ENCODE peak calls at places on chromosomes 3 and 15, in seven cellular contexts. One of them, this sample, is unnamed.

GRCh38 chr3:195714380-195715011 is 6.3 kb upstream of the MUC20 start:
- DNase-seq in endothelial cell of umbilical vein: no peak
- DNase-seq in heart left ventricle: no peak
- DNase-seq in adrenal gland: no peak
- DNase-seq in IMR-90: no peak
- DNase-seq in ovary: no peak
- DNase-seq in uterus: no peak
- DNase-seq in this sample: peak

GRCh38 chr15:24075420-24076089 is 388.4 kb upstream of the NDN start:
- DNase-seq in IMR-90: no peak
- DNase-seq in uterus: no peak
- DNase-seq in adrenal gland: no peak
- DNase-seq in heart left ventricle: no peak
- DNase-seq in endothelial cell of umbilical vein: no peak
- DNase-seq in ovary: no peak
- DNase-seq in this sample: no peak

GRCh38 chr3:139610886-139611285 is 66.9 kb downstream of the NMNAT3 start:
- DNase-seq in ovary: no peak
- DNase-seq in adrenal gland: no peak
- DNase-seq in heart left ventricle: no peak
- DNase-seq in uterus: no peak
- DNase-seq in endothelial cell of umbilical vein: no peak
- DNase-seq in IMR-90: no peak
- DNase-seq in this sample: no peak

GRCh38 chr15:78419331-78419730 is 18.7 kb upstream of the IREB2 start:
- DNase-seq in adrenal gland: no peak
- DNase-seq in endothelial cell of umbilical vein: no peak
- DNase-seq in heart left ventricle: no peak
- DNase-seq in ovary: no peak
- DNase-seq in uterus: no peak
- DNase-seq in IMR-90: no peak
- DNase-seq in this sample: no peak

GRCh38 chr3:10253731-10254130 is 5.5 kb downstream of the TATDN2 start:
- DNase-seq in heart left ventricle: no peak
- DNase-seq in endothelial cell of umbilical vein: no peak
- DNase-seq in adrenal gland: no peak
- DNase-seq in ovary: no peak
- DNase-seq in IMR-90: no peak
- DNase-seq in uterus: no peak
- DNase-seq in this sample: peak

GRCh38 chr3:163605915-163606314 is 1472.4 kb downstream of the SI start:
- DNase-seq in IMR-90: no peak
- DNase-seq in heart left ventricle: no peak
- DNase-seq in adrenal gland: no peak
- DNase-seq in ovary: no peak
- DNase-seq in endothelial cell of umbilical vein: no peak
- DNase-seq in uterus: no peak
- DNase-seq in this sample: no peak

GRCh38 chr15:92880796-92881569 is 19.1 kb upstream of the CHD2 start:
- DNase-seq in heart left ventricle: no peak
- DNase-seq in adrenal gland: no peak
- DNase-seq in IMR-90: no peak
- DNase-seq in ovary: no peak
- DNase-seq in uterus: no peak
- DNase-seq in endothelial cell of umbilical vein: no peak
- DNase-seq in this sample: no peak

GRCh38 chr15:92449476-92449875 is 55.8 kb downstream of the ST8SIA2 start:
- DNase-seq in heart left ventricle: no peak
- DNase-seq in endothelial cell of umbilical vein: no peak
- DNase-seq in adrenal gland: no peak
- DNase-seq in ovary: no peak
- DNase-seq in IMR-90: peak
- DNase-seq in uterus: no peak
- DNase-seq in this sample: no peak

GRCh38 chr3:51706788-51707731 is at the start of gene GRM2:
- DNase-seq in uterus: peak
- DNase-seq in heart left ventricle: peak
- DNase-seq in ovary: peak
- DNase-seq in endothelial cell of umbilical vein: peak
- DNase-seq in IMR-90: peak
- DNase-seq in adrenal gland: peak
- DNase-seq in this sample: peak

GRCh38 chr3:189756651-189757078 is 125.5 kb downstream of the TP63 start:
- DNase-seq in uterus: no peak
- DNase-seq in IMR-90: no peak
- DNase-seq in ovary: no peak
- DNase-seq in endothelial cell of umbilical vein: no peak
- DNase-seq in heart left ventricle: no peak
- DNase-seq in adrenal gland: no peak
- DNase-seq in this sample: no peak

GRCh38 chr3:13564751-13565560 is 16.0 kb downstream of the FBLN2 start:
- DNase-seq in endothelial cell of umbilical vein: no peak
- DNase-seq in adrenal gland: no peak
- DNase-seq in uterus: no peak
- DNase-seq in ovary: no peak
- DNase-seq in heart left ventricle: no peak
- DNase-seq in IMR-90: no peak
- DNase-seq in this sample: no peak

GRCh38 chr15:91498046-91498445 is 355.5 kb upstream of the SLCO3A1 start:
- DNase-seq in uterus: no peak
- DNase-seq in heart left ventricle: no peak
- DNase-seq in adrenal gland: no peak
- DNase-seq in ovary: no peak
- DNase-seq in IMR-90: no peak
- DNase-seq in endothelial cell of umbilical vein: no peak
- DNase-seq in this sample: no peak

GRCh38 chr15:40070608-40071218 is 31.7 kb upstream of the SRP14 start:
- DNase-seq in endothelial cell of umbilical vein: no peak
- DNase-seq in ovary: no peak
- DNase-seq in heart left ventricle: no peak
- DNase-seq in IMR-90: no peak
- DNase-seq in uterus: no peak
- DNase-seq in adrenal gland: no peak
- DNase-seq in this sample: no peak

GRCh38 chr3:16288664-16289063 is 23.7 kb downstream of the OXNAD1 start:
- DNase-seq in endothelial cell of umbilical vein: no peak
- DNase-seq in adrenal gland: no peak
- DNase-seq in uterus: no peak
- DNase-seq in IMR-90: no peak
- DNase-seq in heart left ventricle: peak
- DNase-seq in ovary: no peak
- DNase-seq in this sample: no peak

DNA sequence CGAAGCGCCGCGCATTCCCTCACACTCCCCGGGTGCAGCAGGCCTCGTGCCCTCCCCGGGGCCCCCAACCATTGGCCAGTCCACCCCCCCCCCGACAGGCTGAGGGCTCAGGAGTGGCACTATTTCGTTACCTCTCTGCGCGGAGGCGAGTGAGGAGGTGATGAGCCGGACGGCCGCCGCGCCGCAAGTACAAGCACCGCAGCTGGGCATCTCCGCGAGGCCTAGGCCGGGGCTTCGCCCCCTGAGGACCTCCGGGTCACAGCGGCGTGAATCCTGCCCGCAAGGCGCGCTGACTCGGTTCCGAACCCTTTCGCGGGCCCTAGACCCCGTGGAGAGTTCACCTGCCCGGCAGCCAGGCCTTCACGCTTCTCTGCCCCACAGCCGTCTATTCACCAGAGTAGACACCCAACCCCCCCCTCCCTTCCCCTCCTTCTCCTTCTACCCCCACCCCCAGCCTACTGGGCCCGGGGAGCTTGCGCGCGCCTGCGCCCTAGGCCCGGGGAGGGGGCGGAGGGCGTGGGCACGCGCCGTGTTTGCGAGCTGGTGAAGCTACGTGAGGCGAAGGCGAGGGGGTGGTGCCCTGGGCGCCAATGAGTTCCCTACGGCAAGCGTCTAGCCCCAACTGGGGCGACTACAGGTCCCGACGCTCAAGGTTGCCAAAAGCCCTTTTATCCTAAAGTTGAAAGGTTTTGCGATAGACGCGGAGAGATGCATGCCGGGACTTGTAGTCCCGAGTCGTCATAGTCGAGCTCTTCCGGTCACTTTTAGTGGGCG is at the start of gene CLPX:
- DNase-seq in ovary: peak
- DNase-seq in endothelial cell of umbilical vein: peak
- DNase-seq in adrenal gland: peak
- DNase-seq in IMR-90: peak
- DNase-seq in heart left ventricle: peak
- DNase-seq in uterus: peak
- DNase-seq in this sample: peak
- TF ChIP-seq POLR2A in ovary: peak
- TF ChIP-seq POLR2A in endothelial cell of umbilical vein: peak
- TF ChIP-seq POLR2A in adrenal gland: no peak
- TF ChIP-seq POLR2A in IMR-90: peak
- TF ChIP-seq POLR2A in heart left ventricle: no peak
- TF ChIP-seq POLR2A in uterus: peak
- TF ChIP-seq POLR2A in this sample: peak

DNA sequence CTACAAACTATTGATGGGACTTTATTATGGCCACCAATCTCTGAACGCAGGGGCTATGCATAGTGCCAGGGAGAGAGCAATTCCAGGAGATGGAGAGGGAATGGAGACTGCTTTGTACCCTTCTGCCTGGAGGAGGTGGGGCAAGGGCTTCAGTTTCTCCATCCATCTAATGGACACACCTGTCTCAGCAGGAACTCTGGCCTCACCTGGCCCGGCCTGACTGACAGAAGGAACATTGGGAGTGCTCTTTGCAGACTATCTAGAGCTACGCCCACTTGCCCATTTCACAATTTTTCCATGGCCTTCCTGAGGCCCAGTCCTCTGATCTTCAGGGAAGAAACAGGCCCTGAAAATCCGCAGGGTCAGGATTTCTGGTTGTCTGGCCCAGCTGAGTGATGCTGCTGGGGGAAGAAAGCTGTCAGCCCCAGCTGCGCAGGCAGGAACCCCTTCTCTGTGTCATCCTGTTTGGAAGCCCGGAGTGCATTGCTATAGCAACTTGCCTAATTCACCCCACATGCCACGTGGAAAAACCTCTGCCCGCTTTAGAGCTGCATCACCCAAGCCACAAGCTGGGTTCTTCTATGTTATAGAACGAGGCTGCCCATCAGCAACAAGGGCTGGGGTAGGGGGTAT is 6.4 kb downstream of the ITGA11 start:
- DNase-seq in adrenal gland: no peak
- DNase-seq in IMR-90: no peak
- DNase-seq in endothelial cell of umbilical vein: no peak
- DNase-seq in uterus: peak
- DNase-seq in ovary: no peak
- DNase-seq in heart left ventricle: no peak
- DNase-seq in this sample: no peak
- H3K27ac ChIP-seq in adrenal gland: no peak
- H3K27ac ChIP-seq in IMR-90: no peak
- H3K27ac ChIP-seq in endothelial cell of umbilical vein: no peak
- H3K27ac ChIP-seq in uterus: peak
- H3K27ac ChIP-seq in ovary: no peak
- H3K27ac ChIP-seq in heart left ventricle: no peak
- H3K27ac ChIP-seq in this sample: no peak

DNA sequence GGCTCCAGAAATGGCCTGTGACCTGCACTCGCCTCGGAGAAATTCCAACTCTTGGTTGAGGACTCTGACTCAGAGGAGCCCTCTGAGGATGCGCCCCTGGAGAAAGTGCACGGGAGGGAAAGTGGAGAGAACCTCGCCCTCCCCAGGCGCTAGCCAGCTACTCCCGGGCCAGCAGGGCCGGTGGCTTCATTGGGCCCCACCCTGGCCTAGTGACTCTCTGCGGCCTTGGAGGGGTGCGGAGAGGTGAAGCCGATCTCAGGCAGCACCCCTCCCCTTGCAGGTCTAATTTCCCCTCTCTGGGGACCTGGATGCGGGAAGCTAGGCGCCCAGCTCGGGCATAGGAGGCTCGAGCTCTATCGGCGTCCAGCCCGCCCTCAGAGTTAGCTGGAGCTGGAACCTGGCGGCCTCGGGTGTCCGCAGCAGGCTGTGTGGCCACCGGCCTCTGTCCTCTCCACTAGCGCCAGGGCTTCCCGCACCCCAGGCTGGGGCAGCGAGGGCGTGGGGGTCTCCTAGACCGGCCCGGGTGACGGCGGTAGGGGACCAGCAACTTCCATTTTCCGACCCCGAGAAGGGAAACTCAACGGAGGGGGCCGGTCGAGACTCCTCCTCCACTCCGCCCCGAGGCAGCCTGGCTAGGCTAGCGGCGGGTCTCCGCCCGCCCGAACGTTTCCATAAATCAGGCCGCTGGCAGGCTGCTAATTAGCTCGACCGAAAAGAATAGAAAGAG is 29.4 kb downstream of the NR2F2 start:
- DNase-seq in adrenal gland: peak
- DNase-seq in ovary: peak
- DNase-seq in uterus: peak
- DNase-seq in heart left ventricle: no peak
- DNase-seq in IMR-90: no peak
- DNase-seq in endothelial cell of umbilical vein: peak
- DNase-seq in this sample: no peak
- H3K4me3 ChIP-seq in adrenal gland: peak
- H3K4me3 ChIP-seq in ovary: peak
- H3K4me3 ChIP-seq in uterus: peak
- H3K4me3 ChIP-seq in heart left ventricle: peak
- H3K4me3 ChIP-seq in IMR-90: peak
- H3K4me3 ChIP-seq in endothelial cell of umbilical vein: peak
- H3K4me3 ChIP-seq in this sample: peak

GRCh38 chr3:14991148-14991742 is 43.9 kb downstream of the NR2C2 start:
- DNase-seq in IMR-90: no peak
- DNase-seq in endothelial cell of umbilical vein: peak
- DNase-seq in heart left ventricle: no peak
- DNase-seq in ovary: no peak
- DNase-seq in uterus: no peak
- DNase-seq in adrenal gland: no peak
- DNase-seq in this sample: no peak

GRCh38 chr3:14989943-14990753 is 42.8 kb downstream of the NR2C2 start:
- DNase-seq in IMR-90: no peak
- DNase-seq in adrenal gland: no peak
- DNase-seq in endothelial cell of umbilical vein: peak
- DNase-seq in heart left ventricle: peak
- DNase-seq in uterus: no peak
- DNase-seq in ovary: no peak
- DNase-seq in this sample: peak

GRCh38 chr3:14991818-14992612 is 44.6 kb downstream of the NR2C2 start:
- DNase-seq in ovary: no peak
- DNase-seq in heart left ventricle: no peak
- DNase-seq in uterus: no peak
- DNase-seq in endothelial cell of umbilical vein: no peak
- DNase-seq in adrenal gland: no peak
- DNase-seq in IMR-90: peak
- DNase-seq in this sample: no peak

GRCh38 chr3:14984581-14985113 is 37.3 kb downstream of the NR2C2 start:
- DNase-seq in endothelial cell of umbilical vein: no peak
- DNase-seq in heart left ventricle: no peak
- DNase-seq in IMR-90: no peak
- DNase-seq in uterus: no peak
- DNase-seq in ovary: no peak
- DNase-seq in adrenal gland: no peak
- DNase-seq in this sample: no peak

DNA sequence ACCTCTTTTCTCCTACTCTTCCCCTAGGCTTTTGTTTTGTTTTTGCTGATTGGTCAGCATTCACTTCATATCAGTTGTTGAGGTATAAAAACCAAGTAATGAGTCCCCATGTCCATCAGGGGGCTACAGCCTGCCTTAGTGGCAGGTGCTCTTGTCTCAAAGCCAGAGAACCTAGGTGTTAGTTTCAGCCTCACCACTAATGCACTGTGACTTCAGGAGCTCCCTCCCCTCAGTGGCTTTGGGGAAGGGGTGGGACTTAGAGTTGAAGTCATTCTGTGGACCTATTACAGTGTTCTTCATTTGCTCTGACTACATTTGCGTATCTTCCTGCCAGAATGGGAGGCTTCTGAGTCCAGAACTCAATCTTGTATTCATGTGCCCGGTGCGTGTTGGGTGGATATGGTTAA is 41.6 kb downstream of the NR2C2 start:
- DNase-seq in endothelial cell of umbilical vein: no peak
- DNase-seq in IMR-90: no peak
- DNase-seq in adrenal gland: no peak
- DNase-seq in ovary: no peak
- DNase-seq in heart left ventricle: no peak
- DNase-seq in uterus: no peak
- DNase-seq in this sample: no peak
- TF ChIP-seq POLR2A in endothelial cell of umbilical vein: no peak
- TF ChIP-seq POLR2A in IMR-90: no peak
- TF ChIP-seq POLR2A in adrenal gland: no peak
- TF ChIP-seq POLR2A in ovary: no peak
- TF ChIP-seq POLR2A in heart left ventricle: no peak
- TF ChIP-seq POLR2A in uterus: no peak
- TF ChIP-seq POLR2A in this sample: no peak

This sample was measured in right lobe of liver.